ENCODE peak calls at places on chromosome 18, in six cellular contexts. One of them, this sample, is unnamed.

GRCh38 chr18:48319796-48320638 is 89.2 kb downstream of the ZBTB7C start:
- DNase-seq in HuH-7: no peak
- DNase-seq in NCI-H345: peak
- DNase-seq in AML-193: no peak
- DNase-seq in dorsolateral prefrontal cortex: no peak
- DNase-seq in uterus: no peak
- DNase-seq in this sample: no peak

GRCh38 chr18:67219821-67220220 is 296.7 kb downstream of the DSEL start:
- DNase-seq in uterus: no peak
- DNase-seq in dorsolateral prefrontal cortex: no peak
- DNase-seq in HuH-7: no peak
- DNase-seq in NCI-H345: no peak
- DNase-seq in AML-193: no peak
- DNase-seq in this sample: no peak

GRCh38 chr18:48855422-48856377 is 95.1 kb downstream of the SMAD7 start:
- DNase-seq in dorsolateral prefrontal cortex: no peak
- DNase-seq in uterus: no peak
- DNase-seq in NCI-H345: no peak
- DNase-seq in HuH-7: no peak
- DNase-seq in AML-193: no peak
- DNase-seq in this sample: no peak

GRCh38 chr18:24413148-24413547 is 13.3 kb upstream of the IMPACT start:
- DNase-seq in AML-193: no peak
- DNase-seq in uterus: no peak
- DNase-seq in dorsolateral prefrontal cortex: no peak
- DNase-seq in HuH-7: no peak
- DNase-seq in NCI-H345: no peak
- DNase-seq in this sample: no peak

GRCh38 chr18:58862404-58862803 is 2.3 kb upstream of the ZNF532 start:
- DNase-seq in dorsolateral prefrontal cortex: no peak
- DNase-seq in uterus: no peak
- DNase-seq in AML-193: no peak
- DNase-seq in HuH-7: no peak
- DNase-seq in NCI-H345: no peak
- DNase-seq in this sample: no peak

GRCh38 chr18:79641722-79642497 is 37.7 kb upstream of the CTDP1 start:
- DNase-seq in uterus: no peak
- DNase-seq in dorsolateral prefrontal cortex: no peak
- DNase-seq in AML-193: no peak
- DNase-seq in NCI-H345: no peak
- DNase-seq in HuH-7: no peak
- DNase-seq in this sample: no peak

GRCh38 chr18:12086249-12086648 is 7.4 kb upstream of the ANKRD62 start:
- DNase-seq in AML-193: no peak
- DNase-seq in uterus: no peak
- DNase-seq in HuH-7: no peak
- DNase-seq in NCI-H345: peak
- DNase-seq in dorsolateral prefrontal cortex: no peak
- DNase-seq in this sample: no peak

GRCh38 chr18:2918761-2919550 is 72.2 kb downstream of the EMILIN2 start:
- DNase-seq in AML-193: no peak
- DNase-seq in HuH-7: no peak
- DNase-seq in uterus: no peak
- DNase-seq in NCI-H345: no peak
- DNase-seq in dorsolateral prefrontal cortex: no peak
- DNase-seq in this sample: no peak

GRCh38 chr18:75128051-75128605 is 80.8 kb downstream of the PTGR3 start:
- DNase-seq in AML-193: no peak
- DNase-seq in NCI-H345: no peak
- DNase-seq in uterus: no peak
- DNase-seq in dorsolateral prefrontal cortex: no peak
- DNase-seq in HuH-7: no peak
- DNase-seq in this sample: no peak

GRCh38 chr18:28736223-28736622 is 559.3 kb upstream of the CDH2 start:
- DNase-seq in AML-193: no peak
- DNase-seq in uterus: no peak
- DNase-seq in HuH-7: no peak
- DNase-seq in dorsolateral prefrontal cortex: no peak
- DNase-seq in NCI-H345: no peak
- DNase-seq in this sample: no peak

GRCh38 chr18:22432672-22433137 is 15.0 kb upstream of the CTAGE1 start:
- DNase-seq in NCI-H345: no peak
- DNase-seq in HuH-7: no peak
- DNase-seq in uterus: peak
- DNase-seq in dorsolateral prefrontal cortex: no peak
- DNase-seq in AML-193: no peak
- DNase-seq in this sample: peak

GRCh38 chr18:70288171-70288850 is 534 bp upstream of the SOCS6 start:
- DNase-seq in NCI-H345: peak
- DNase-seq in dorsolateral prefrontal cortex: peak
- DNase-seq in uterus: peak
- DNase-seq in AML-193: no peak
- DNase-seq in HuH-7: no peak
- DNase-seq in this sample: no peak

GRCh38 chr18:54700580-54700979 is 109.5 kb downstream of the DYNAP start:
- DNase-seq in AML-193: no peak
- DNase-seq in NCI-H345: no peak
- DNase-seq in uterus: no peak
- DNase-seq in HuH-7: no peak
- DNase-seq in dorsolateral prefrontal cortex: no peak
- DNase-seq in this sample: no peak

GRCh38 chr18:27967938-27968803 is 208.8 kb downstream of the CDH2 start:
- DNase-seq in HuH-7: peak
- DNase-seq in dorsolateral prefrontal cortex: no peak
- DNase-seq in uterus: no peak
- DNase-seq in AML-193: no peak
- DNase-seq in NCI-H345: no peak
- DNase-seq in this sample: no peak

GRCh38 chr18:12886498-12887126 is 2.6 kb upstream of the PTPN2 start:
- DNase-seq in uterus: no peak
- DNase-seq in HuH-7: peak
- DNase-seq in NCI-H345: no peak
- DNase-seq in dorsolateral prefrontal cortex: no peak
- DNase-seq in AML-193: peak
- DNase-seq in this sample: no peak

This sample was measured in T1000.